ENCODE peak calls at places on chromosomes 13 and 19, in seven cellular contexts. S is H1, Y is mesenchymal stem cell, C is IMR-90, O is neuronal stem cell, Q is trophoblast cell, I is H9. J is an unnamed sample. For H3K79me1, the result is how much of the 10 kb centered on the place peaks cover.

GRCh38 chr13:63287926-63288325 is 1872.3 kb upstream of the PCDH20 start:
- DNase-seq in S (no peak), Y (peak), C (no peak), O (no peak), Q (no peak), I (no peak), J (no peak)

GRCh38 chr19:6730153-6730804 is 7.1 kb downstream of the GPR108 start:
- DNase-seq in S (peak), Y (no peak), C (no peak), O (no peak), Q (no peak), I (peak), J (peak)

GRCh38 chr19:17866312-17867012 is 5.3 kb upstream of the SLC5A5 start:
- DNase-seq in S (no peak), Y (no peak), C (no peak), O (no peak), Q (no peak), I (no peak), J (no peak)

GRCh38 chr13:76967031-76967430 is 18.7 kb downstream of the ACOD1 start:
- DNase-seq in S (no peak), Y (no peak), C (no peak), O (no peak), Q (no peak), I (no peak), J (no peak)

GRCh38 chr13:49530452-49530851 is 34.7 kb downstream of the PHF11 start:
- DNase-seq in S (no peak), Y (no peak), C (no peak), O (no peak), Q (no peak), I (no peak), J (no peak)

GRCh38 chr13:76216729-76217128 is 580.6 kb downstream of the LMO7 start:
- DNase-seq in S (no peak), Y (no peak), C (no peak), O (no peak), Q (no peak), I (no peak), J (no peak)

GRCh38 chr13:79869326-79869725 is 388.4 kb downstream of the NDFIP2 start:
- DNase-seq in S (no peak), Y (peak), C (peak), O (no peak), Q (peak), I (no peak), J (peak)

GRCh38 chr13:39874331-39875055 is 219.0 kb downstream of the COG6 start:
- DNase-seq in S (no peak), Y (no peak), C (no peak), O (no peak), Q (no peak), I (no peak), J (no peak)

GRCh38 chr13:59754411-59754810 is 409.3 kb downstream of the DIAPH3 start:
- DNase-seq in S (no peak), Y (no peak), C (no peak), O (no peak), Q (no peak), I (no peak), J (no peak)

GRCh38 chr19:43534811-43535761 is 2.1 kb downstream of the ZNF575 start:
- DNase-seq in S (peak), Y (peak), C (peak), O (peak), Q (peak), I (peak), J (peak)

GRCh38 chr13:62453761-62454160 is 1038.1 kb upstream of the PCDH20 start:
- DNase-seq in S (no peak), Y (no peak), C (no peak), O (no peak), Q (no peak), I (no peak), J (no peak)

GRCh38 chr19:17703823-17704463 is 15.3 kb upstream of the MAP1S start:
- DNase-seq in S (no peak), Y (no peak), C (peak), O (no peak), Q (peak), I (peak), J (peak)

GRCh38 chr13:40613954-40614353 is 52.5 kb downstream of the FOXO1 start:
- DNase-seq in S (no peak), Y (no peak), C (no peak), O (no peak), Q (no peak), I (no peak), J (no peak)

GRCh38 chr19:57886046-57886445 is 2.8 kb downstream of the ZNF814 start:
- DNase-seq in S (no peak), Y (no peak), C (no peak), O (no peak), Q (peak), I (no peak), J (peak)

GRCh38 chr13:84360843-84361242 is 478.6 kb upstream of the SLITRK1 start:
- DNase-seq in S (no peak), Y (no peak), C (no peak), O (no peak), Q (no peak), I (no peak), J (no peak)

GRCh38 chr19:4338441-4339350 is at the start of gene STAP2:
- DNase-seq in S (no peak), Y (peak), C (no peak), O (no peak), Q (peak), I (peak), J (peak)

GRCh38 chr19:17490411-17490810 is 20.1 kb downstream of the SLC27A1 start:
- DNase-seq in S (no peak), Y (no peak), C (no peak), O (no peak), Q (no peak), I (no peak), J (no peak)

GRCh38 chr19:5624741-5625140 is 1.9 kb downstream of the SAFB start:
- DNase-seq in S (no peak), Y (no peak), C (no peak), O (no peak), Q (no peak), I (no peak), J (peak)

GRCh38 chr19:6668696-6669095 is 1.3 kb downstream of the TNFSF14 start:
- DNase-seq in S (no peak), Y (no peak), C (no peak), O (no peak), Q (no peak), I (no peak), J (no peak)

GRCh38 chr19:45079063-45079910 is at the start of gene GEMIN7:
- DNase-seq in S (no peak), Y (peak), C (peak), O (peak), Q (peak), I (peak), J (peak)

GRCh38 chr13:44050450-44051063 is 170.9 kb downstream of the LACC1 start:
- DNase-seq in S (no peak), Y (peak), C (peak), O (no peak), Q (no peak), I (no peak), J (no peak)

GRCh38 chr19:32018014-32018413 is 327.4 kb upstream of the ZNF507 start:
- DNase-seq in S (no peak), Y (peak), C (no peak), O (no peak), Q (no peak), I (no peak), J (no peak)

GRCh38 chr13:39401091-39401647 is 201.8 kb downstream of the LHFPL6 start:
- DNase-seq in S (no peak), Y (no peak), C (no peak), O (no peak), Q (no peak), I (no peak), J (no peak)

GRCh38 chr13:92196566-92197256 is 798.3 kb downstream of the GPC5 start:
- DNase-seq in S (no peak), Y (peak), C (peak), O (no peak), Q (no peak), I (no peak), J (no peak)

GRCh38 chr19:36198116-36198515 is 16.3 kb downstream of the ZNF565 start:
- DNase-seq in S (no peak), Y (no peak), C (no peak), O (no peak), Q (no peak), I (no peak), J (no peak)

GRCh38 chr13:89737051-89737450 is 1610.4 kb upstream of the MIR17HG start:
- DNase-seq in S (no peak), Y (no peak), C (no peak), O (no peak), Q (no peak), I (no peak), J (no peak)

GRCh38 chr13:40439928-40440327 is 226.5 kb downstream of the FOXO1 start:
- DNase-seq in S (no peak), Y (no peak), C (no peak), O (no peak), Q (peak), I (no peak), J (no peak)

GRCh38 chr19:10727599-10728250 is 9.8 kb downstream of the DNM2 start:
- DNase-seq in S (no peak), Y (no peak), C (no peak), O (no peak), Q (no peak), I (no peak), J (no peak)

GRCh38 chr19:29614046-29614445 is 8.0 kb downstream of the POP4 start:
- DNase-seq in S (no peak), Y (no peak), C (no peak), O (no peak), Q (peak), I (no peak), J (no peak)

GRCh38 chr13:108195861-108196260 is 19.5 kb downstream of the LIG4 start:
- DNase-seq in S (no peak), Y (no peak), C (no peak), O (no peak), Q (no peak), I (no peak), J (no peak)

GRCh38 chr19:50801107-50801506 is 10.9 kb downstream of the ACP4 start:
- DNase-seq in S (no peak), Y (no peak), C (no peak), O (no peak), Q (no peak), I (no peak), J (no peak)

GRCh38 chr13:74136089-74136658 is 2.0 kb upstream of the KLF12 start:
- DNase-seq in S (no peak), Y (peak), C (peak), O (no peak), Q (no peak), I (no peak), J (peak)

GRCh38 chr19:3375221-3376088 is 9.1 kb downstream of the NFIC start:
- DNase-seq in S (no peak), Y (peak), C (peak), O (no peak), Q (no peak), I (no peak), J (no peak)

GRCh38 chr19:5696196-5697021 is 6.3 kb downstream of the RPL36 start:
- DNase-seq in S (no peak), Y (no peak), C (no peak), O (no peak), Q (no peak), I (peak), J (no peak)

GRCh38 chr13:51839711-51840110 is 5.3 kb downstream of the TMEM272 start:
- DNase-seq in S (no peak), Y (no peak), C (no peak), O (no peak), Q (no peak), I (peak), J (no peak)

GRCh38 chr13:79775830-79776229 is 294.9 kb downstream of the NDFIP2 start:
- DNase-seq in S (no peak), Y (peak), C (peak), O (peak), Q (peak), I (no peak), J (peak)

GRCh38 chr13:40932252-40932651 is 86.9 kb downstream of the ELF1 start:
- DNase-seq in S (no peak), Y (no peak), C (no peak), O (no peak), Q (no peak), I (no peak), J (no peak)

GRCh38 chr19:50909240-50910070 is 1.7 kb downstream of the KLK4 start:
- DNase-seq in S (peak), Y (no peak), C (no peak), O (peak), Q (no peak), I (peak), J (peak)

GRCh38 chr19:38596057-38596981 is 21.4 kb downstream of the MAP4K1 start:
- DNase-seq in S (peak), Y (peak), C (no peak), O (peak), Q (peak), I (peak), J (peak)

GRCh38 chr19:48613852-48614435 is 932 bp downstream of the FAM83E start:
- DNase-seq in S (no peak), Y (no peak), C (no peak), O (no peak), Q (no peak), I (no peak), J (no peak)
- H3K79me1 ChIP-seq in S (under half), Y (under half), C (under half), O (under half), Q (under half), I (under half), J (under half)

GRCh38 chr13:93775507-93776108 is 549.0 kb downstream of the GPC6 start:
- DNase-seq in S (no peak), Y (peak), C (peak), O (no peak), Q (no peak), I (no peak), J (no peak)

GRCh38 chr13:93775027-93775426 is 548.4 kb downstream of the GPC6 start:
- DNase-seq in S (no peak), Y (no peak), C (no peak), O (no peak), Q (no peak), I (no peak), J (no peak)

GRCh38 chr13:93777504-93777903 is 550.9 kb downstream of the GPC6 start:
- DNase-seq in S (no peak), Y (no peak), C (no peak), O (no peak), Q (no peak), I (no peak), J (no peak)

GRCh38 chr13:93778548-93778947 is 551.9 kb downstream of the GPC6 start:
- DNase-seq in S (no peak), Y (no peak), C (no peak), O (no peak), Q (no peak), I (no peak), J (peak)

DNA sequence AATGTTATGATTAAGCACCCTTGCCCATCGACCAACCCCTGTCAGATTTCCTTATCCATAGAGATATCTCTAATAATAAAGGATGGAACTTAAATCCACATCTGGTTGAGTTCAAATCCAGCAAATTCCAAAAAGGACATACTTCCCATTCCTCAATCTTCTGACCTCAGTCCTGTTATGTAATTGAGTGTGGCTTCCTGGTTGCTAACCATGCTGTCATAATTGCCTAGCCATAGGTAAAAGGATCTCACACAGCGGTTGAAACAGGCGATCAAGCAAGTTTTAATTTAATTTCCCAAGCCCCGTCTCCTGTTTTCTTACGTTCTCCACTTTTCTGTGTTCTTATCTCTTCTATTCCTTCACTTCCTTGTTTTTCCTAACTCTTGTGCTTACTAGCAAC is 550.3 kb downstream of the GPC6 start:
- DNase-seq in S (no peak), Y (no peak), C (peak), O (no peak), Q (no peak), I (no peak), J (peak)
- H3K27ac ChIP-seq in S (no peak), Y (no peak), C (no peak), O (no peak), Q (no peak), I (no peak), J (no peak)

DNA sequence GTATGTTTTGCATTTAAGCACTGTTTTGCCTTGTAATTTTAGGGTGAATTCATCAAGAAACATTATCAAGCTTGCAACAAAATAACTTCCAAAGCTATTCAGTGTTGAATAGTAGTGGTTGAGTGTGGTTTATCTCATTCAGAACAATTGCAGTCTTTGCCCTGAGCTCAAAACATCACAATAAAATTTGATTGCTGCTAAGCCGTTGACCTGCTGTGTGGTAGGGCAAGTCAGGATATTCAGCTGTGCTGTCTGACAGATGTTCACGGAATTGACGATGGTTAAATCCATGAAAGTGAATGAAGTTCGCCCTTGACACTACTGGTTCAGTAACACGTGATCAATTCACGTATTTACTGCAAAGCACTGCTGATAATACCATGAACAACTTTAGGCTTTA is 66.9 kb downstream of the GJA3 start:
- DNase-seq in S (no peak), Y (no peak), C (no peak), O (no peak), Q (no peak), I (no peak), J (no peak)
- H3K18ac ChIP-seq in S (no peak), Y (no peak), C (no peak), O (no peak), Q (no peak), I (no peak), J (no peak)

DNA sequence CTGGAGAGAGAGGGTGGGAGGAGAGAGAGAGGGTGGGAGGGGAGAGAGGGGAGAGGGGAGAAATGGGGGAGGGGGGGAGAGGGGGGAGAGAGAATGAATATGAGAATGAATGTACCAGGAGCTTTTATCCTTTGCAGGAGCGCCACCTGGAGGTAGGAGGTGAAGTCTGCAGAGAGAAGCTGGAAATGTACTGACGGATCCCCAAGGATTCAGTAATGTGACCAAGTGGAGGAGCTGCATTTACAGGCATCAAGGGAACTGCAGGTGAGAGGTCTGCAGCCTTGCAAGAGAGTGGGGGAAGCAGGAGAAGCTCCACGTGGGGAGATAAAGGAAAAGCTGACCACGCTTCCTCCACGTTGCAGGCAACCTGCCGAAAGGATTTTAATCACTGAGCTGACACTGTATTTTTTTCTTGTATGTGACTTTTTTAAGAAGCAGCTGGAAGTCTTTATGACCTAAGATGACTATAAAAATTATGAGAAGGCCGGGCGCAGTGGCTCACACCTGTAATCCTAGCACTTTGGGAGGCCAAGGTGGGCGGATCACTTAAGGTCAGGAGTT is 33.7 kb downstream of the VSTM1 start:
- DNase-seq in S (peak), Y (peak), C (peak), O (peak), Q (peak), I (peak), J (peak)
- H3K79me1 ChIP-seq in S (under half), Y (under half), C (under half), O (under half), Q (under half), I (under half), J (under half)